ENCODE peak calls at places on chromosomes 13 and 19, in four cellular contexts. F is H1, H is H9, B is IMR-90. S is an unnamed sample.
A peak's percentile ranks its signal among the peaks of the same experiment; 100 is the strongest.

GRCh38 chr19:1794424-1795185 is 17.5 kb downstream of the ATP8B3 start:
- DNase-seq in F (peak; percentile 39), H (peak; percentile 83), B (no peak), S (peak; percentile 46)

GRCh38 chr19:47275866-47276461 is 1.3 kb downstream of the INAFM1 start:
- DNase-seq in F (no peak), H (no peak), B (peak; percentile 57), S (no peak)

GRCh38 chr19:43594081-43594697 is 1.7 kb downstream of the IRGQ start:
- DNase-seq in F (no peak), H (no peak), B (no peak), S (no peak)

GRCh38 chr19:7292950-7293794 is 1.0 kb downstream of the INSR start:
- DNase-seq in F (no peak), H (peak; percentile 33), B (no peak), S (peak; percentile 12)

GRCh38 chr19:2455481-2456300 is 1.1 kb downstream of the LMNB2 start:
- DNase-seq in F (no peak), H (no peak), B (no peak), S (no peak)

GRCh38 chr19:48539503-48540096 is 12.4 kb upstream of the SULT2B1 start:
- DNase-seq in F (no peak), H (no peak), B (peak; percentile 82), S (no peak)

GRCh38 chr13:26074706-26075105 is 22.9 kb upstream of the SHISA2 start:
- DNase-seq in F (no peak), H (no peak), B (peak; percentile 14), S (peak; percentile 20)

GRCh38 chr19:47511681-47512080 is 3.2 kb downstream of the NAPA start:
- DNase-seq in F (no peak), H (no peak), B (peak; percentile 61), S (no peak)

GRCh38 chr19:40690699-40691420 is 409 bp upstream of the NUMBL start:
- DNase-seq in F (peak; percentile 70), H (peak; percentile 96), B (peak; percentile 86), S (peak; percentile 96)

GRCh38 chr19:56252699-56253422 is 19.7 kb upstream of the EDDM13 start:
- DNase-seq in F (peak; percentile 73), H (peak; percentile 95), B (peak; percentile 65), S (peak; percentile 93)

GRCh38 chr13:105518086-105518485 is 1017.4 kb downstream of the EFNB2 start:
- DNase-seq in F (no peak), H (no peak), B (peak; percentile 26), S (no peak)

GRCh38 chr13:111629933-111630332 is 309.5 kb downstream of the TEX29 start:
- DNase-seq in F (no peak), H (peak; percentile 20), B (no peak), S (no peak)

GRCh38 chr13:62320129-62320724 is 904.6 kb upstream of the PCDH20 start:
- DNase-seq in F (no peak), H (no peak), B (peak; percentile 75), S (peak; percentile 68)

GRCh38 chr13:76014618-76015315 is 378.6 kb downstream of the LMO7 start:
- DNase-seq in F (no peak), H (no peak), B (peak; percentile 80), S (no peak)

GRCh38 chr19:3108775-3109174 is 14.6 kb downstream of the GNA11 start:
- DNase-seq in F (peak; percentile 61), H (peak; percentile 82), B (peak; percentile 50), S (peak; percentile 76)

GRCh38 chr19:5934779-5935472 is 20.9 kb downstream of the CAPS start:
- DNase-seq in F (no peak), H (no peak), B (peak; percentile 90), S (no peak)

GRCh38 chr13:37602743-37603381 is 4.3 kb upstream of the POSTN start:
- DNase-seq in F (no peak), H (no peak), B (peak; percentile 47), S (no peak)

GRCh38 chr13:110294146-110294545 is 12.8 kb downstream of the COL4A1 start:
- DNase-seq in F (no peak), H (no peak), B (no peak), S (no peak)

GRCh38 chr13:72920097-72920496 is 138.2 kb downstream of the PIBF1 start:
- DNase-seq in F (no peak), H (no peak), B (peak; percentile 11), S (no peak)

GRCh38 chr19:45311640-45312039 is 11.0 kb downstream of the CKM start:
- DNase-seq in F (no peak), H (peak; percentile 62), B (no peak), S (no peak)

GRCh38 chr19:1213391-1214286 is 8.1 kb downstream of the STK11 start:
- DNase-seq in F (no peak), H (no peak), B (peak; percentile 58), S (no peak)

GRCh38 chr13:70249332-70250064 is 141.2 kb upstream of the KLHL1 start:
- DNase-seq in F (peak; percentile 38), H (peak; percentile 35), B (no peak), S (peak; percentile 83)

GRCh38 chr13:26601669-26602068 is 44.2 kb downstream of the WASF3 start:
- DNase-seq in F (no peak), H (no peak), B (peak; percentile 59), S (peak; percentile 73)

GRCh38 chr19:54551293-54551692 is 22.3 kb upstream of the LILRA2 start:
- DNase-seq in F (no peak), H (no peak), B (no peak), S (no peak)

GRCh38 chr13:33322965-33323668 is 37.6 kb upstream of the STARD13 start:
- DNase-seq in F (no peak), H (no peak), B (no peak), S (no peak)

GRCh38 chr13:103178986-103179695 is 112.9 kb upstream of the SLC10A2 start:
- DNase-seq in F (no peak), H (no peak), B (no peak), S (no peak)

GRCh38 chr13:39874331-39875055 is 219.0 kb downstream of the COG6 start:
- DNase-seq in F (no peak), H (no peak), B (no peak), S (no peak)

GRCh38 chr13:33217256-33217655 is 68.3 kb downstream of the STARD13 start:
- DNase-seq in F (no peak), H (no peak), B (no peak), S (no peak)

GRCh38 chr13:48131481-48131992 is 36.6 kb upstream of the MED4 start:
- DNase-seq in F (no peak), H (no peak), B (no peak), S (no peak)

GRCh38 chr13:44211286-44211685 is 162.3 kb upstream of the SERP2 start:
- DNase-seq in F (no peak), H (no peak), B (no peak), S (peak; percentile 23)
- H3K27ac ChIP-seq in F (no peak overlapping the region), H (no peak overlapping the region), B (no peak overlapping the region), S (no peak overlapping the region)

GRCh38 chr13:46129955-46130354 is 25.1 kb upstream of the CPB2 start:
- DNase-seq in F (no peak), H (no peak), B (no peak), S (no peak)
- H3K56ac ChIP-seq in F (no peak overlapping the region), H (no peak overlapping the region), B (no peak overlapping the region), S (no peak overlapping the region)

DNA sequence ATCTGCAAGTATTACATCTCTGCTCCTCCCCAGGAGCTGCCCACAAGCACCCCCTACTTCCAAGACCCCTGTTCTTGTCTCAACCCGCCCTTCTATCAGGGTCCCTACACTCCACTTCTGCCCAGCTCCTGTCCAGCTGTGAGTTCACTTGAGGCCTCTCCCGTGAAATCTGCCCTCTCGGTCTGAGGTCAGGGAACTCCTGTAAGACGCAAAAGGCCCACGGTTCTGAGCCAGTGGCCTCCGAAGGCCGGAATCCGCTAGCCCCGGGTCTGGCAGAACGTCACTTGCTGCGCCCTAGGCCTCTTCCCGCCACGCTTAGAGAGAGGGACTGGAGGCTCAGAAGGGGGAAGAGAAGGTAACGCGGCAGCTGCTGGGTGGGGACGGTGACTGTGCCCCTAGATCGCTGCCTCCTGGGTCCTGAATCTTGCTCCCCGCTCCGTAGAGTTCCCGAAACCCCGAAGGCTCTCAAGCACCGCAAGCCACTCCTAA is 912 bp upstream of the FARP1 start:
- DNase-seq in F (no peak), H (peak; percentile 60), B (no peak), S (peak; percentile 70)
- H3K9ac ChIP-seq in F (peak overlapping the region; percentile 66), H (peak overlapping the region; percentile 12), B (no peak overlapping the region), S (peak overlapping the region; percentile 78)

GRCh38 chr13:95261956-95262355 is 39.3 kb downstream of the ABCC4 start:
- DNase-seq in F (no peak), H (no peak), B (no peak), S (no peak)

GRCh38 chr13:95258098-95258497 is 43.2 kb downstream of the ABCC4 start:
- DNase-seq in F (no peak), H (no peak), B (no peak), S (no peak)

GRCh38 chr13:95256086-95256485 is 45.2 kb downstream of the ABCC4 start:
- DNase-seq in F (no peak), H (no peak), B (peak; percentile 97), S (peak; percentile 17)

GRCh38 chr13:95260031-95260525 is 41.2 kb downstream of the ABCC4 start:
- DNase-seq in F (no peak), H (no peak), B (no peak), S (no peak)

DNA sequence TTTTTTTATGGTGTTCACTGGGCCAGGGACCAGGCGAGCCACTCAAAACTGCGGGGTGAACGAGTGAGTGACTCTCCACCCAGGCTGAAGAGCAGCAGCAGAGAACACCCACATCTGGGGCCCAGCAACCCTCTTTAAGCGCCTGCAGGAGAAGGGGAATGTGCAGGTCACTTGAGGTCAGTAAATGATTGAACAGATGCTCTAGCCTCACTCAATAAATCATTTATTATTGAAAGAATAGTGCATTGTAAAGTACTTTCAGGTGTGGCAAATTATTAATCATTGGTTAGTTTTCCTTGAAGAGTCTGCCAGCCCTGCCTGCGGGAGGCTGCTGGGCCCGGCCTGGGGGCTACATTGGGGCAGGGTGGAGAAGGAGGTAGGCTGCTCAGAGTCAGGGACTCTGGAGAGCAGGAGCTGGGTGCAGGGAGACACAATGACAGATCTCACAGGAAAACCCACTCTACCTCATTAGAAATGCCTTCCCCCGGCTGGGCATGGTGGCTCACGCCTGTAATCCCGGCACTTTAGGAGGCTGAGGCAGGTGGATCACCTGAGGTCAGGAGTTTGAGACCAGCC is 42.5 kb downstream of the ABCC4 start:
- DNase-seq in F (no peak), H (no peak), B (no peak), S (no peak)
- H3K27ac ChIP-seq in F (no peak overlapping the region), H (no peak overlapping the region), B (no peak overlapping the region), S (no peak overlapping the region)